ENCODE peak calls at places on chromosomes 3 and 15, in four cellular contexts. V is T-helper 2 cell; Q is stimulated activated CD4-positive, alpha-beta T cell treated with anti-CD3 and anti-CD28 coated beads, Interleukin-2, amount 100 ng/mL, for 48 hours; F is Caki2. I is an unnamed sample.
A peak's percentile ranks its signal among the peaks of the same experiment; 100 is the strongest.

GRCh38 chr15:39922450-39923092 is 2.5 kb upstream of the GPR176 start:
- DNase-seq in V (no peak), Q (no peak), F (no peak), I (no peak)

GRCh38 chr15:52567886-52568568 is 803 bp downstream of the ARPP19 start:
- DNase-seq in V (no peak), Q (peak; percentile 28), F (no peak), I (peak; percentile 41)

GRCh38 chr3:482479-482878 is 285.9 kb downstream of the CHL1 start:
- DNase-seq in V (no peak), Q (no peak), F (peak; percentile 13), I (no peak)

GRCh38 chr3:128326051-128326823 is 140.5 kb downstream of the DNAJB8 start:
- DNase-seq in V (no peak), Q (no peak), F (no peak), I (no peak)

GRCh38 chr3:66353530-66353929 is 132.7 kb downstream of the SLC25A26 start:
- DNase-seq in V (no peak), Q (no peak), F (no peak), I (no peak)

GRCh38 chr15:62617741-62618140 is 424.8 kb upstream of the TPM1 start:
- DNase-seq in V (no peak), Q (no peak), F (no peak), I (no peak)

GRCh38 chr3:32175607-32176197 is 62.8 kb upstream of the CMTM8 start:
- DNase-seq in V (peak; percentile 27), Q (peak; percentile 72), F (peak; percentile 10), I (no peak)

GRCh38 chr3:140391041-140391440 is 286.8 kb upstream of the TRIM42 start:
- DNase-seq in V (no peak), Q (no peak), F (peak; percentile 56), I (no peak)

GRCh38 chr3:178048768-178049167 is 487.5 kb upstream of the KCNMB2 start:
- DNase-seq in V (no peak), Q (no peak), F (no peak), I (no peak)

GRCh38 chr3:37492977-37493471 is 318.6 kb upstream of the LRRFIP2 start:
- DNase-seq in V (no peak), Q (no peak), F (no peak), I (no peak)

I was measured in stimulated activated CD8-positive, alpha-beta memory T cell treated with anti-CD3 and anti-CD28 coated beads, Interleukin-15, amount 100 ng/mL, for 48 hours.